ENCODE peak calls at places on chromosomes 12 and 14, in eight cellular contexts. Q is mucosa of descending colon, H is cardiac fibroblast, J is lower leg skin, S is thoracic aorta, T is neural progenitor cell, Y is AG10803, M is fibroblast of lung. D is an unnamed sample.

GRCh38 chr12:112170376-112170775 is 45.0 kb downstream of the TRAFD1 start:
- DNase-seq in T (peak), Q (peak), S (no peak), H (peak), J (no peak), M (no peak), Y (peak), D (no peak)

GRCh38 chr12:130526813-130527212 is 189.1 kb downstream of the PIWIL1 start:
- DNase-seq in T (peak), S (no peak), H (peak), Y (no peak), Q (peak), J (no peak), M (no peak), D (no peak)

GRCh38 chr14:60323199-60323891 is 74.3 kb downstream of the PPM1A start:
- DNase-seq in J (no peak), Y (no peak), Q (no peak), H (no peak), T (no peak), M (no peak), S (no peak), D (no peak)

GRCh38 chr12:21265932-21266331 is 68.8 kb downstream of the SLCO1A2 start:
- DNase-seq in J (no peak), M (no peak), H (peak), Q (no peak), Y (no peak), T (no peak), S (no peak), D (no peak)

GRCh38 chr14:86766469-86766868 is 1226.5 kb downstream of the GALC start:
- DNase-seq in J (no peak), Y (no peak), S (no peak), M (no peak), H (no peak), Q (no peak), T (no peak), D (no peak)

GRCh38 chr14:54627325-54627717 is 60.4 kb downstream of the SAMD4A start:
- DNase-seq in S (no peak), J (no peak), M (peak), T (no peak), Y (no peak), H (no peak), Q (no peak), D (no peak)

GRCh38 chr12:44385964-44386363 is 490.2 kb downstream of the NELL2 start:
- DNase-seq in M (no peak), J (no peak), Y (peak), Q (no peak), S (no peak), T (no peak), H (no peak), D (no peak)

GRCh38 chr12:62347922-62348650 is 87.9 kb downstream of the USP15 start:
- DNase-seq in T (no peak), S (no peak), Y (peak), H (peak), J (no peak), Q (no peak), M (peak), D (no peak)

GRCh38 chr14:73365727-73366126 is 92.6 kb downstream of the NUMB start:
- DNase-seq in Q (no peak), M (peak), Y (no peak), S (no peak), H (peak), J (no peak), T (no peak), D (no peak)

GRCh38 chr14:56005580-56006053 is 112.6 kb upstream of the PELI2 start:
- DNase-seq in Y (peak), T (no peak), S (no peak), H (no peak), J (no peak), M (peak), Q (no peak), D (no peak)

GRCh38 chr12:52246720-52247621 is 13.9 kb downstream of the KRT7 start:
- DNase-seq in S (no peak), T (no peak), H (no peak), Q (no peak), Y (no peak), M (peak), J (no peak), D (no peak)

GRCh38 chr12:117143008-117143532 is 43.9 kb upstream of the TESC start:
- DNase-seq in T (no peak), J (no peak), M (peak), Q (no peak), H (no peak), Y (no peak), S (no peak), D (no peak)

GRCh38 chr14:92718659-92719058 is 29.8 kb downstream of the LGMN start:
- DNase-seq in T (no peak), H (peak), Y (no peak), M (peak), S (no peak), J (no peak), Q (no peak), D (no peak)

GRCh38 chr12:95548056-95548538 is 3.2 kb downstream of the USP44 start:
- DNase-seq in S (no peak), H (no peak), T (peak), Q (no peak), Y (no peak), M (no peak), J (no peak), D (peak)

GRCh38 chr12:13924286-13924685 is 57.1 kb downstream of the GRIN2B start:
- DNase-seq in J (no peak), Y (no peak), M (no peak), Q (no peak), T (no peak), H (no peak), S (no peak), D (no peak)

GRCh38 chr14:31194095-31194494 is 13.5 kb downstream of the HECTD1 start:
- DNase-seq in M (peak), Y (no peak), S (no peak), H (peak), T (no peak), Q (no peak), J (no peak), D (no peak)

GRCh38 chr14:32043624-32044023 is 33.5 kb upstream of the ARHGAP5 start:
- DNase-seq in M (no peak), Q (no peak), H (no peak), Y (no peak), S (no peak), J (no peak), T (no peak), D (no peak)

GRCh38 chr14:102096569-102097188 is 9.8 kb upstream of the HSP90AA1 start:
- DNase-seq in M (peak), J (peak), Q (peak), S (peak), Y (peak), T (peak), H (peak), D (peak)

GRCh38 chr14:23217032-23217431 is 20.7 kb upstream of the RNF212B start:
- DNase-seq in H (no peak), J (no peak), S (no peak), T (no peak), Y (no peak), Q (no peak), M (no peak), D (no peak)

GRCh38 chr12:101759396-101760047 is 20.3 kb upstream of the SYCP3 start:
- DNase-seq in Q (no peak), M (peak), T (peak), J (no peak), Y (peak), H (peak), S (no peak), D (no peak)

GRCh38 chr12:120474092-120474960 is 4.8 kb upstream of the SRSF9 start:
- DNase-seq in M (peak), H (peak), S (no peak), Q (no peak), T (no peak), Y (peak), J (peak), D (no peak)

GRCh38 chr14:69854598-69854997 is 24.6 kb upstream of the SMOC1 start:
- DNase-seq in J (no peak), S (no peak), Q (no peak), M (no peak), T (no peak), Y (no peak), H (no peak), D (no peak)

GRCh38 chr12:4908694-4909396 is 860 bp upstream of the KCNA1 start:
- DNase-seq in J (no peak), S (no peak), M (peak), Q (no peak), H (no peak), Y (no peak), T (peak), D (no peak)

GRCh38 chr14:24944800-24945199 is 105.1 kb downstream of the STXBP6 start:
- DNase-seq in Q (no peak), M (no peak), H (no peak), J (no peak), Y (peak), T (no peak), S (no peak), D (no peak)

GRCh38 chr12:15757553-15758255 is 31.5 kb downstream of the EPS8 start:
- DNase-seq in T (no peak), J (peak), M (peak), S (peak), Q (no peak), Y (peak), H (peak), D (no peak)

GRCh38 chr14:54839681-54840080 is 62.9 kb downstream of the GCH1 start:
- DNase-seq in J (peak), S (no peak), Y (peak), M (peak), T (no peak), Q (no peak), H (peak), D (no peak)

GRCh38 chr14:52307376-52307775 is 6.7 kb upstream of the PTGER2 start:
- DNase-seq in M (no peak), S (no peak), Y (no peak), H (no peak), Q (no peak), J (no peak), T (no peak), D (no peak)

GRCh38 chr12:578743-579449 is 84.3 kb downstream of the NINJ2 start:
- DNase-seq in Q (no peak), J (no peak), M (peak), T (no peak), H (no peak), S (no peak), Y (no peak), D (no peak)

GRCh38 chr12:49643961-49644619 is 20.7 kb downstream of the PRPF40B start:
- DNase-seq in H (no peak), J (no peak), Y (no peak), S (no peak), Q (no peak), T (no peak), M (no peak), D (no peak)

GRCh38 chr12:49641748-49642369 is 18.5 kb downstream of the PRPF40B start:
- DNase-seq in M (no peak), S (no peak), T (no peak), Y (no peak), H (no peak), J (no peak), Q (no peak), D (no peak)

GRCh38 chr12:49643135-49643534 is 19.8 kb downstream of the PRPF40B start:
- DNase-seq in Q (no peak), H (no peak), Y (no peak), M (no peak), J (no peak), T (no peak), S (no peak), D (no peak)

GRCh38 chr12:49644620-49644994 is 21.2 kb downstream of the PRPF40B start:
- DNase-seq in H (peak), Y (peak), J (peak), Q (peak), T (peak), M (peak), S (no peak), D (peak)

DNA sequence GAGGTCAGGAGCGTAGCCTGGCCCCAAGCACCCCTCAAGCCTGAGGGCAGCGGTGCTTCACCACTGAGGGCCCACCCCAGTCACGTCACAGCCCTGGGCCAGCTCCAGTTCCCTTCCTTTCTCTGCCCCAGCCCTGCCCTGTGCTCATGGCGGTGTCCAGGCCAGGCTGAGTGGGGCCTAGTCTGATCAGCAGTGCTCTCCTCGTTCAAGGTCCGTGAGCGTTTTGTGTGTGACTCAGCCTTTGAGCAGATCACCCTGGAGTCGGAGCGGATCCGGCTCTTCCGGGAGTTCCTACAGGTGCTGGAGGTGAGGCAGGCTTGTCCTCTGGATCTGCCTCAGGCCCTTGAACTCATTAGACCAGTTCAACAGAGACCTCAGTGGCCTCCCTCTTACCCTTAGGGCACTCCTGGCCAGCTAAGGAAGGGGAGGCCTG is 19.0 kb downstream of the PRPF40B start:
- DNase-seq in J (no peak), Q (no peak), M (no peak), H (no peak), T (no peak), S (no peak), Y (no peak), D (no peak)
- TF ChIP-seq CTCF in J (no peak), Q (no peak), M (no peak), H (no peak), T (no peak), S (no peak), Y (no peak), D (no peak)

GRCh38 chr12:126706300-126706699 is 1560.7 kb upstream of the TMEM132C start:
- DNase-seq in J (no peak), T (peak), H (no peak), Y (no peak), S (no peak), M (no peak), Q (no peak), D (no peak)
- TF ChIP-seq CTCF in J (no peak), T (peak), H (no peak), Y (no peak), S (no peak), M (no peak), Q (no peak), D (no peak)

DNA sequence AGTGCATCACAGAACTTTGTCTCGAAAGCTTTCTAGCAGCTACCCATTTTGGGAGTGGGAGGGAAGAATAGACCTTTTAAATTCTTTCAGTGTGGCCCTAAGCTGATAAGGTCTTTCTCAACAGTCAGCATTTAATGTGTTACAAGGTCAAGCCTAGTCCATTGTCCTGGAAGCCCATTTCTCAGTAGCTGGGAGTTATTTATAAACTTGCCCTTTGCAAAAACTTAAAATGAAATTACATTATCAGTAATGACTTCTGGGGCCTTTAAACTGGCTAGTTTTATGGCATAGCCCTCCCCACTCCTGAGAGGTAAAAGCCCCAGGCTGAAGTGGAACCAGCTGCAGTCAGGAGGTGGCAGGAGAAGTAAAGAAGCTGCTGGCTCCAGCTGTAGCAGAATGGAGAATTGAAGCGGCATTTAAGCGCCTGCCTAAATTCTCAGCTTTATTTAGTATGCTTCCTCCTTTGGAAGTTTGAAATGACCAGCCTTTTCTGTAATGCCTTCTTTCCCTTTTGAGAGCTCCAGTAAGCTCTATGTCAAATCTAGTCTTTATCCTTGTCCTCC is 12.4 kb downstream of the COPZ1 start:
- DNase-seq in S (no peak), T (peak), M (no peak), Y (no peak), J (no peak), Q (no peak), H (no peak), D (no peak)
- TF ChIP-seq CTCF in S (no peak), T (no peak), M (peak), Y (peak), J (no peak), Q (no peak), H (no peak), D (no peak)

GRCh38 chr12:47900480-47901129 is 4.2 kb downstream of the VDR start:
- DNase-seq in Q (peak), T (no peak), J (no peak), M (peak), H (peak), Y (peak), S (no peak), D (no peak)
- TF ChIP-seq CTCF in Q (peak), T (no peak), J (no peak), M (no peak), H (no peak), Y (peak), S (no peak), D (no peak)

GRCh38 chr14:77375164-77375950 is 1.5 kb downstream of the TMED8 start:
- DNase-seq in H (no peak), M (no peak), S (no peak), T (no peak), Y (no peak), J (no peak), Q (no peak), D (no peak)

GRCh38 chr14:77377502-77377844 is 294 bp downstream of the SAMD15 start:
- DNase-seq in J (no peak), M (no peak), S (no peak), T (no peak), Y (no peak), H (no peak), Q (no peak), D (no peak)

GRCh38 chr14:77375973-77376372 is 921 bp downstream of the TMED8 start:
- DNase-seq in H (peak), S (no peak), Y (no peak), T (no peak), M (no peak), J (no peak), Q (no peak), D (no peak)

GRCh38 chr14:77376380-77376770 is 519 bp downstream of the TMED8 start:
- DNase-seq in J (peak), T (peak), Y (peak), M (peak), H (peak), Q (peak), S (no peak), D (peak)

DNA sequence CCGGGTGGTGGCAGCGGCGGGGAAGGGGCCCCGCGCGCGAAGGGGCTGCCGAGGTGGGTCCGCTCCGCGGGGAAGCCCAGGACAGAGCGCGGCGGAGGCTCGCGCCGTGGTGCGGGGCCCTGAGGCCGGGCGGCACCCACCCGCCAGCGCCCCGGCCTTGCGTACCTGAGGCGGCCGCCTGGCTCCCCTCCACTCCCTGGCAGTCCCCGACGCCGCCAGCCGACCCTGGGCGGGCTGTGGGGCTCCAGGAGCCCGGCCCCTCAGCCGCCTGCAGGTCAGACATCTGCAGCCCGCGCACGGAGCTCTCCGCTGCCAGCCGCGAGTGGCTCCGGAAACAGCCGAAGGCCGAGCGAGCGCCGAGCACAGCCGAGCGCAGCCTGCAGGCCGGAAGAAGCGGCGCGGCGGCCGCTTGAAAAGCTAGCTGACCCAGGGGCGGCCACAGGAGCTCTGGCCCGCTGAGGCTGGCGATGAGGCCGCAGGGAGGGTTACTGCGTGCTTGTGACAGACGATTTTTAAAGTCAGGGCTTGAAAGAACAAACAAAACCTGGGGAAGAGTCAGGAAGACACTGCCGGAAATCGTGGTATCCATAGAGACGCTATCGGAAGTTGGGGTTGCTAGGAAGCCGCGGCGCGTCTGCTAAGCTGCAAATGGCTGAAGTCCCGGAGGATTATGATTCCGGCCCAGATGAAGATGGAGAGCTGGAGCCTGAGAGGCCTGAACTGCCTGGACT is at the start of the genes SAMD15 and TMED8:
- DNase-seq in Y (peak), J (peak), Q (peak), M (peak), T (peak), S (peak), H (peak), D (peak)
- TF ChIP-seq CTCF in Y (peak), J (no peak), Q (no peak), M (peak), T (peak), S (peak), H (peak), D (no peak)

DNA sequence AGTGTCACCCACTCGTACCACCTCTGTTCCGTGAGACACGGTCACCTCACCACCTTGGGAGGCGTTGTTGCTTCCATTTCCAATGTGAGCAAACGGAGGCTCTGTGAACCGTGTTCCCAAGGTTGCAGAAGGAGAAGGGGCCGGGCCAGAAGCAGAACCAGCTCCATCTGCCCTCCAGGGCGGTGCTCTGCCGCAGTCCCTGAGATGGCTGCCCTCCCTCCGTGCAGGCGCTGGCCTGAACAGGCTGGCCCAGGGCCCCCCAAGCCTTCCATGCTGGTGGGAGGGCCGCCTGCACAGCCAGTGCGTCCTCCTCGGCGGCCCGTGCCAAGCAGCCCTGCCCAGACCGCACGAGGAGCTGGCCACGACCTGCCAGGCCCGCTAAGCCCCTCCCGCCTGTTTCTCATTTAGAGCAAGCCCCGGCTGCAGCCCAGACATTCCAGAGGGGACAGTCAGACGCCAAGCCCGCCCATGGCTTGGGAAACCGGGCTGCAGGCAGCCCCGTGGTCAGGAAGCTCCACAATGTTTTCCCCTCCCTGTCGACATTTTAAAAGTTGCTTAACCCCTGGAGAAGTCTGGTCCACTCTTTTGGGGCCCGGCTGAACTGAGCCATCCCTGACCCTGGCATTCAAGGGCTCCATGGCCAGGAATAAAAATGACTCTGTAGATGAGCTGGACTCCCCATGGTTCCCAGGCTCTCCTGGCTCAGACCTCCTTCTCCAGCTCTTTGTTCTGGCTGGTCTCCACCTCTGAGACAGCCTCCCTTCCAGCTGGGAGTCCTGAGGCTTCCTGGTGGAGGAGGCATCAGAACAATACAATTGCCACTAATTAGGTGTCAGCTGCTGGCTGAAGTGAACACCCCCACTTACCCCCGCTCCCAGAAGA is 236.0 kb downstream of the BCL11B start:
- DNase-seq in Q (peak), S (peak), J (peak), T (peak), H (peak), M (peak), Y (peak), D (no peak)
- TF ChIP-seq CTCF in Q (no peak), S (no peak), J (no peak), T (no peak), H (no peak), M (no peak), Y (no peak), D (no peak)

GRCh38 chr12:48105867-48106563 is at the start of gene SENP1:
- DNase-seq in H (peak), M (peak), Y (peak), T (peak), J (peak), Q (peak), S (peak), D (peak)
- TF ChIP-seq CTCF in H (peak), M (peak), Y (peak), T (peak), J (no peak), Q (no peak), S (no peak), D (no peak)

GRCh38 chr14:64952598-64953309 is 10.2 kb upstream of the GPX2 start:
- DNase-seq in Q (no peak), Y (no peak), S (no peak), T (peak), M (no peak), J (no peak), H (no peak), D (no peak)
- TF ChIP-seq CTCF in Q (no peak), Y (peak), S (no peak), T (peak), M (no peak), J (no peak), H (no peak), D (no peak)